ENCODE peak calls at places on chromosomes 4 and X, in five cellular contexts. K is 8988T, O is lung, C is nucleus accumbens, G is SK-N-SH. A is an unnamed sample.
A peak's percentile ranks its signal among the peaks of the same experiment; 100 is the strongest.

GRCh38 chrX:50168305-50168704 is 32.5 kb downstream of the AKAP4 start:
- DNase-seq in O (no peak), K (no peak), C (no peak), G (no peak), A (no peak)

GRCh38 chrX:22126311-22126710 is 94.2 kb downstream of the PHEX start:
- DNase-seq in K (no peak), C (no peak), G (no peak), O (no peak), A (no peak)

GRCh38 chr4:25484243-25484721 is 107.2 kb downstream of the ANAPC4 start:
- DNase-seq in C (no peak), O (no peak), K (no peak), G (no peak), A (peak; percentile 29)

GRCh38 chrX:23478056-23478455 is 143.4 kb downstream of the PTCHD1 start:
- DNase-seq in O (no peak), C (no peak), K (no peak), G (no peak), A (no peak)

GRCh38 chrX:153477039-153477438 is 6.7 kb upstream of the HAUS7 start:
- DNase-seq in G (peak; percentile 89), C (no peak), K (no peak), O (no peak), A (peak; percentile 31)

GRCh38 chr4:10703146-10703545 is 18.6 kb upstream of the CLNK start:
- DNase-seq in G (no peak), O (no peak), C (no peak), K (no peak), A (no peak)

GRCh38 chr4:80125252-80126177 is 52.5 kb upstream of the ANTXR2 start:
- DNase-seq in K (no peak), C (no peak), G (no peak), O (no peak), A (no peak)

GRCh38 chrX:150094996-150095395 is 156.7 kb upstream of the EOLA2 start:
- DNase-seq in K (no peak), G (no peak), C (no peak), O (no peak), A (no peak)

GRCh38 chr4:113050361-113050760 is 908 bp downstream of the ANK2 start:
- DNase-seq in C (peak; percentile 34), K (no peak), G (no peak), O (no peak), A (no peak)

GRCh38 chr4:40971346-40971745 is 221.6 kb downstream of the NSUN7 start:
- DNase-seq in O (no peak), K (no peak), C (no peak), G (no peak), A (no peak)

GRCh38 chr4:88017516-88018302 is 10.3 kb downstream of the PKD2 start:
- DNase-seq in K (no peak), G (no peak), O (no peak), C (no peak), A (peak; percentile 21)

GRCh38 chr4:1205641-1206298 is 33.4 kb upstream of the SPON2 start:
- DNase-seq in G (no peak), O (no peak), K (peak; percentile 17), C (no peak), A (no peak)

GRCh38 chr4:101035522-101035921 is 311.8 kb downstream of the PPP3CA start:
- DNase-seq in K (no peak), G (no peak), C (no peak), O (no peak), A (no peak)

GRCh38 chrX:19747672-19748610 is 139.5 kb downstream of the SH3KBP1 start:
- DNase-seq in G (no peak), O (no peak), K (no peak), C (no peak), A (no peak)

GRCh38 chrX:106039920-106040319 is 1.4 kb upstream of the SERPINA7 start:
- DNase-seq in O (no peak), K (no peak), C (no peak), G (no peak), A (peak; percentile 38)

GRCh38 chrX:40108959-40109287 is 11.2 kb upstream of the BCOR start:
- DNase-seq in C (peak; percentile 68), G (peak; percentile 82), O (no peak), K (peak; percentile 88), A (peak; percentile 81)

GRCh38 chrX:139877710-139878414 is 55.0 kb downstream of the ATP11C start:
- DNase-seq in K (no peak), C (no peak), G (no peak), O (no peak), A (no peak)

GRCh38 chr4:168787334-168787733 is 222.7 kb downstream of the CBR4 start:
- DNase-seq in C (no peak), K (no peak), G (no peak), O (no peak), A (no peak)

GRCh38 chr4:8917321-8917811 is 45.7 kb upstream of the HMX1 start:
- DNase-seq in O (no peak), C (no peak), G (no peak), K (peak; percentile 10), A (no peak)

GRCh38 chrX:54808109-54808604 is 612 bp downstream of the MAGED2 start:
- DNase-seq in O (no peak), C (peak; percentile 64), K (no peak), G (peak; percentile 76), A (peak; percentile 91)

GRCh38 chr4:183140911-183141320 is 41.9 kb downstream of the WWC2 start:
- DNase-seq in O (no peak), C (no peak), G (no peak), K (no peak), A (no peak)

GRCh38 chr4:8182858-8183725 is 16.0 kb upstream of the SH3TC1 start:
- DNase-seq in G (no peak), C (no peak), K (no peak), O (peak; percentile 83), A (peak; percentile 45)

GRCh38 chrX:2427737-2428136 is 73.0 kb downstream of the DHRSX start:
- DNase-seq in G (no peak), K (no peak), C (no peak), O (no peak), A (no peak)

GRCh38 chr4:108166441-108167315 is 2.1 kb downstream of the LEF1 start:
- DNase-seq in K (no peak), C (no peak), G (peak; percentile 47), O (no peak), A (peak; percentile 89)

GRCh38 chr4:66275381-66276060 is 605.2 kb upstream of the EPHA5 start:
- DNase-seq in O (no peak), K (no peak), C (no peak), G (no peak), A (no peak)

GRCh38 chr4:119268466-119268865 is 53.5 kb downstream of the FABP2 start:
- DNase-seq in C (no peak), G (peak; percentile 26), O (no peak), K (no peak), A (no peak)

GRCh38 chr4:155241225-155241624 is 32.8 kb downstream of the NPY2R start:
- DNase-seq in O (no peak), K (no peak), G (no peak), C (no peak), A (no peak)

GRCh38 chrX:134025986-134026731 is 40.8 kb upstream of the GPC3 start:
- DNase-seq in O (no peak), G (no peak), C (no peak), K (no peak), A (peak; percentile 32)

GRCh38 chrX:15930585-15930984 is 76.0 kb upstream of the AP1S2 start:
- DNase-seq in G (peak; percentile 24), K (peak; percentile 21), O (no peak), C (no peak), A (peak; percentile 58)

GRCh38 chr4:162557516-162558106 is 393.8 kb upstream of the FSTL5 start:
- DNase-seq in K (no peak), C (no peak), G (no peak), O (no peak), A (no peak)

GRCh38 chrX:134803551-134804183 is 145.4 kb upstream of the PLAC1 start:
- DNase-seq in K (no peak), O (no peak), G (no peak), C (no peak), A (no peak)

GRCh38 chrX:103170216-103170615 is 44.7 kb upstream of the BEX4 start:
- DNase-seq in G (no peak), K (no peak), C (no peak), O (no peak), A (no peak)

GRCh38 chr4:112704991-112705845 is 68.3 kb downstream of the LARP7 start:
- DNase-seq in C (peak; percentile 7), O (no peak), G (peak; percentile 82), K (peak; percentile 41), A (peak; percentile 89)

GRCh38 chr4:111943796-111944203 is 201.5 kb upstream of the FAM241A start:
- DNase-seq in G (peak; percentile 5), O (peak; percentile 35), K (peak; percentile 11), C (no peak), A (peak; percentile 77)

GRCh38 chrX:123878177-123878576 is 18.3 kb downstream of the XIAP start:
- DNase-seq in O (no peak), K (no peak), C (no peak), G (no peak), A (peak; percentile 3)

A was measured in left kidney.